ENCODE peak calls at places on chromosome 16, in ten cellular contexts. S, A, U, M, P, E, L, W, Y and F are unnamed samples.

GRCh38 chr16:82037666-82038065 is 2.6 kb downstream of the HSD17B2 start:
- DNase-seq in S (no peak), A (no peak), U (no peak), M (no peak), P (no peak), E (no peak), L (no peak), W (no peak), Y (no peak), F (no peak)

GRCh38 chr16:1757714-1758461 is 13.5 kb downstream of the NME3 start:
- DNase-seq in S (no peak), A (no peak), U (no peak), M (no peak), P (no peak), E (no peak), L (no peak), W (no peak), Y (no peak), F (no peak)

GRCh38 chr16:19683453-19684236 is 34.4 kb downstream of the KNOP1 start:
- DNase-seq in S (no peak), A (no peak), U (no peak), M (no peak), P (no peak), E (no peak), L (no peak), W (no peak), Y (no peak), F (no peak)

GRCh38 chr16:2692948-2693651 is 10.8 kb downstream of the KCTD5 start:
- DNase-seq in S (no peak), A (no peak), U (no peak), M (no peak), P (no peak), E (no peak), L (no peak), W (no peak), Y (no peak), F (no peak)

GRCh38 chr16:17377360-17378324 is 93.1 kb downstream of the XYLT1 start:
- DNase-seq in S (peak; percentile 21), A (no peak), U (no peak), M (no peak), P (no peak), E (no peak), L (no peak), W (no peak), Y (no peak), F (no peak)

GRCh38 chr16:31213877-31214704 is at the start of gene TRIM72:
- DNase-seq in S (no peak), A (no peak), U (no peak), M (no peak), P (no peak), E (no peak), L (no peak), W (no peak), Y (no peak), F (no peak)

GRCh38 chr16:89918453-89919347 is at the start of gene MC1R:
- DNase-seq in S (peak; percentile 59), A (no peak), U (no peak), M (no peak), P (no peak), E (no peak), L (no peak), W (no peak), Y (no peak), F (peak; percentile 60)

GRCh38 chr16:30889721-30890120 is 4.2 kb downstream of the BCL7C start:
- DNase-seq in S (no peak), A (no peak), U (no peak), M (no peak), P (no peak), E (no peak), L (no peak), W (no peak), Y (no peak), F (no peak)

GRCh38 chr16:78684040-78684611 is 584.7 kb downstream of the WWOX start:
- DNase-seq in S (no peak), A (peak; percentile 63), U (peak; percentile 68), M (no peak), P (no peak), E (peak; percentile 24), L (no peak), W (no peak), Y (peak; percentile 96), F (no peak)

GRCh38 chr16:82761858-82762257 is 135.1 kb downstream of the CDH13 start:
- DNase-seq in S (no peak), A (no peak), U (no peak), M (no peak), P (no peak), E (no peak), L (no peak), W (no peak), Y (no peak), F (no peak)

GRCh38 chr16:24208710-24209109 is 47.4 kb upstream of the CACNG3 start:
- DNase-seq in S (no peak), A (no peak), U (no peak), M (no peak), P (no peak), E (no peak), L (no peak), W (no peak), Y (no peak), F (no peak)

GRCh38 chr16:30185683-30186421 is 2.5 kb downstream of the CORO1A start:
- DNase-seq in S (peak; percentile 80), A (no peak), U (no peak), M (no peak), P (peak; percentile 93), E (no peak), L (no peak), W (peak; percentile 82), Y (no peak), F (peak; percentile 96)

GRCh38 chr16:50072730-50073129 is 7.0 kb downstream of the HEATR3 start:
- DNase-seq in S (no peak), A (no peak), U (no peak), M (no peak), P (no peak), E (no peak), L (no peak), W (no peak), Y (no peak), F (no peak)

GRCh38 chr16:58695368-58695767 is 10.8 kb upstream of the SLC38A7 start:
- DNase-seq in S (no peak), A (no peak), U (no peak), M (no peak), P (no peak), E (no peak), L (no peak), W (no peak), Y (no peak), F (no peak)

GRCh38 chr16:49592507-49593422 is 219.2 kb downstream of the C16orf78 start:
- DNase-seq in S (peak; percentile 70), A (peak; percentile 47), U (no peak), M (no peak), P (peak; percentile 48), E (no peak), L (no peak), W (peak; percentile 5), Y (no peak), F (peak; percentile 44)

GRCh38 chr16:75341934-75342811 is 90.7 kb upstream of the BCAR1 start:
- DNase-seq in S (no peak), A (peak; percentile 28), U (no peak), M (peak; percentile 33), P (no peak), E (no peak), L (no peak), W (no peak), Y (peak; percentile 43), F (no peak)

GRCh38 chr16:75250809-75251279 is 580 bp downstream of the BCAR1 start:
- DNase-seq in S (peak; percentile 88), A (no peak), U (no peak), M (no peak), P (no peak), E (no peak), L (no peak), W (no peak), Y (no peak), F (no peak)

GRCh38 chr16:67892375-67892774 is 679 bp upstream of the PSKH1 start:
- DNase-seq in S (no peak), A (no peak), U (no peak), M (no peak), P (no peak), E (no peak), L (no peak), W (no peak), Y (no peak), F (no peak)

GRCh38 chr16:143047-143446 is 4.6 kb upstream of the NPRL3 start:
- DNase-seq in S (no peak), A (no peak), U (no peak), M (no peak), P (no peak), E (no peak), L (no peak), W (no peak), Y (no peak), F (no peak)

GRCh38 chr16:84349852-84350565 is 18.3 kb upstream of the ATP2C2 start:
- DNase-seq in S (no peak), A (no peak), U (no peak), M (no peak), P (no peak), E (no peak), L (no peak), W (no peak), Y (no peak), F (no peak)

GRCh38 chr16:3101018-3101840 is 2.1 kb upstream of the ZSCAN10 start:
- DNase-seq in S (no peak), A (no peak), U (no peak), M (no peak), P (peak; percentile 73), E (no peak), L (no peak), W (peak; percentile 41), Y (no peak), F (peak; percentile 49)

GRCh38 chr16:73743665-73744496 is 552.7 kb upstream of the PSMD7 start:
- DNase-seq in S (no peak), A (no peak), U (no peak), M (no peak), P (no peak), E (no peak), L (no peak), W (no peak), Y (no peak), F (peak; percentile 2)

GRCh38 chr16:30903002-30903401 is 6.6 kb downstream of the CTF1 start:
- DNase-seq in S (no peak), A (no peak), U (no peak), M (no peak), P (peak; percentile 23), E (no peak), L (no peak), W (no peak), Y (no peak), F (peak; percentile 34)

GRCh38 chr16:24535827-24536226 is 3.5 kb upstream of the RBBP6 start:
- DNase-seq in S (no peak), A (no peak), U (no peak), M (no peak), P (no peak), E (no peak), L (no peak), W (no peak), Y (no peak), F (peak; percentile 32)

GRCh38 chr16:1031666-1032065 is 40.9 kb upstream of the SSTR5 start:
- DNase-seq in S (no peak), A (no peak), U (no peak), M (no peak), P (no peak), E (no peak), L (no peak), W (no peak), Y (no peak), F (no peak)

GRCh38 chr16:22684282-22685161 is 129.4 kb upstream of the HS3ST2 start:
- DNase-seq in S (no peak), A (no peak), U (no peak), M (no peak), P (no peak), E (no peak), L (no peak), W (no peak), Y (no peak), F (peak; percentile 18)

GRCh38 chr16:2456551-2457153 is 3.3 kb upstream of the TEDC2 start:
- DNase-seq in S (no peak), A (no peak), U (no peak), M (no peak), P (no peak), E (no peak), L (no peak), W (no peak), Y (no peak), F (no peak)

GRCh38 chr16:54928016-54928356 is 2.7 kb upstream of the IRX5 start:
- DNase-seq in S (no peak), A (no peak), U (no peak), M (no peak), P (no peak), E (no peak), L (no peak), W (no peak), Y (no peak), F (no peak)